ENCODE peak calls at places on chromosomes 2 and 18, in five cellular contexts. One of them, this sample, is unnamed.

GRCh38 chr2:99623613-99624012 is 133.8 kb upstream of the REV1 start:
- DNase-seq in foreskin keratinocyte: no peak
- DNase-seq in tibial nerve: no peak
- DNase-seq in CD4-positive, alpha-beta memory T cell: no peak
- DNase-seq in RWPE1: no peak
- DNase-seq in this sample: no peak

GRCh38 chr2:74439373-74440004 is 2.2 kb downstream of the RTKN start:
- DNase-seq in foreskin keratinocyte: no peak
- DNase-seq in tibial nerve: no peak
- DNase-seq in CD4-positive, alpha-beta memory T cell: no peak
- DNase-seq in RWPE1: no peak
- DNase-seq in this sample: no peak

GRCh38 chr2:104849618-104850097 is 4.3 kb upstream of the POU3F3 start:
- DNase-seq in foreskin keratinocyte: no peak
- DNase-seq in tibial nerve: no peak
- DNase-seq in CD4-positive, alpha-beta memory T cell: no peak
- DNase-seq in RWPE1: no peak
- DNase-seq in this sample: peak

GRCh38 chr18:75475228-75475627 is 47.7 kb upstream of the SMIM21 start:
- DNase-seq in foreskin keratinocyte: no peak
- DNase-seq in tibial nerve: no peak
- DNase-seq in CD4-positive, alpha-beta memory T cell: no peak
- DNase-seq in RWPE1: no peak
- DNase-seq in this sample: no peak

GRCh38 chr2:135997380-135997779 is 12.0 kb upstream of the DARS1 start:
- DNase-seq in foreskin keratinocyte: no peak
- DNase-seq in tibial nerve: no peak
- DNase-seq in CD4-positive, alpha-beta memory T cell: no peak
- DNase-seq in RWPE1: no peak
- DNase-seq in this sample: no peak

GRCh38 chr2:88658890-88659881 is 31.9 kb upstream of the EIF2AK3 start:
- DNase-seq in foreskin keratinocyte: peak
- DNase-seq in tibial nerve: peak
- DNase-seq in CD4-positive, alpha-beta memory T cell: no peak
- DNase-seq in RWPE1: peak
- DNase-seq in this sample: peak

GRCh38 chr2:170341684-170342631 is 164.0 kb downstream of the MYO3B start:
- DNase-seq in foreskin keratinocyte: no peak
- DNase-seq in tibial nerve: no peak
- DNase-seq in CD4-positive, alpha-beta memory T cell: no peak
- DNase-seq in RWPE1: no peak
- DNase-seq in this sample: no peak

GRCh38 chr18:47184419-47185050 is 8.4 kb upstream of the IER3IP1 start:
- DNase-seq in foreskin keratinocyte: peak
- DNase-seq in tibial nerve: peak
- DNase-seq in CD4-positive, alpha-beta memory T cell: no peak
- DNase-seq in RWPE1: no peak
- DNase-seq in this sample: no peak

GRCh38 chr2:82139979-82140611 is 1835.5 kb upstream of the LRRTM1 start:
- DNase-seq in foreskin keratinocyte: no peak
- DNase-seq in tibial nerve: no peak
- DNase-seq in CD4-positive, alpha-beta memory T cell: no peak
- DNase-seq in RWPE1: peak
- DNase-seq in this sample: no peak

GRCh38 chr18:72056171-72056570 is 488.0 kb downstream of the CBLN2 start:
- DNase-seq in foreskin keratinocyte: no peak
- DNase-seq in tibial nerve: no peak
- DNase-seq in CD4-positive, alpha-beta memory T cell: no peak
- DNase-seq in RWPE1: no peak
- DNase-seq in this sample: no peak

GRCh38 chr2:178796079-178796677 is 11.0 kb downstream of the TTN start:
- DNase-seq in foreskin keratinocyte: no peak
- DNase-seq in tibial nerve: no peak
- DNase-seq in CD4-positive, alpha-beta memory T cell: peak
- DNase-seq in RWPE1: peak
- DNase-seq in this sample: no peak

GRCh38 chr18:5196253-5197031 is 615 bp downstream of the AKAIN1 start:
- DNase-seq in foreskin keratinocyte: no peak
- DNase-seq in tibial nerve: no peak
- DNase-seq in CD4-positive, alpha-beta memory T cell: no peak
- DNase-seq in RWPE1: no peak
- DNase-seq in this sample: no peak

GRCh38 chr2:230905448-230906430 is 19.3 kb downstream of the GPR55 start:
- DNase-seq in foreskin keratinocyte: no peak
- DNase-seq in tibial nerve: no peak
- DNase-seq in CD4-positive, alpha-beta memory T cell: peak
- DNase-seq in RWPE1: no peak
- DNase-seq in this sample: no peak

GRCh38 chr2:43537137-43537536 is 58.7 kb downstream of the THADA start:
- DNase-seq in foreskin keratinocyte: no peak
- DNase-seq in tibial nerve: no peak
- DNase-seq in CD4-positive, alpha-beta memory T cell: peak
- DNase-seq in RWPE1: no peak
- DNase-seq in this sample: no peak

GRCh38 chr2:153770359-153770991 is 101.2 kb upstream of the GALNT13 start:
- DNase-seq in foreskin keratinocyte: no peak
- DNase-seq in tibial nerve: no peak
- DNase-seq in CD4-positive, alpha-beta memory T cell: no peak
- DNase-seq in RWPE1: no peak
- DNase-seq in this sample: no peak

GRCh38 chr2:188207554-188207953 is 84.1 kb upstream of the GULP1 start:
- DNase-seq in foreskin keratinocyte: no peak
- DNase-seq in tibial nerve: no peak
- DNase-seq in CD4-positive, alpha-beta memory T cell: no peak
- DNase-seq in RWPE1: no peak
- DNase-seq in this sample: no peak

GRCh38 chr2:65435625-65436168 is 3.3 kb upstream of the SPRED2 start:
- DNase-seq in foreskin keratinocyte: no peak
- DNase-seq in tibial nerve: peak
- DNase-seq in CD4-positive, alpha-beta memory T cell: no peak
- DNase-seq in RWPE1: peak
- DNase-seq in this sample: peak

GRCh38 chr18:812673-813404 is 797 bp upstream of the YES1 start:
- DNase-seq in foreskin keratinocyte: peak
- DNase-seq in tibial nerve: peak
- DNase-seq in CD4-positive, alpha-beta memory T cell: peak
- DNase-seq in RWPE1: peak
- DNase-seq in this sample: peak

GRCh38 chr18:43043626-43044025 is 71.9 kb downstream of the RIT2 start:
- DNase-seq in foreskin keratinocyte: no peak
- DNase-seq in tibial nerve: no peak
- DNase-seq in CD4-positive, alpha-beta memory T cell: no peak
- DNase-seq in RWPE1: no peak
- DNase-seq in this sample: no peak

GRCh38 chr2:207487650-207488315 is 42.0 kb upstream of the CREB1 start:
- DNase-seq in foreskin keratinocyte: peak
- DNase-seq in tibial nerve: no peak
- DNase-seq in CD4-positive, alpha-beta memory T cell: no peak
- DNase-seq in RWPE1: peak
- DNase-seq in this sample: no peak

GRCh38 chr2:134104754-134105153 is 149.1 kb upstream of the MGAT5 start:
- DNase-seq in foreskin keratinocyte: no peak
- DNase-seq in tibial nerve: no peak
- DNase-seq in CD4-positive, alpha-beta memory T cell: peak
- DNase-seq in RWPE1: no peak
- DNase-seq in this sample: no peak

GRCh38 chr2:204255068-204255467 is 290.2 kb upstream of the PARD3B start:
- DNase-seq in foreskin keratinocyte: no peak
- DNase-seq in tibial nerve: no peak
- DNase-seq in CD4-positive, alpha-beta memory T cell: no peak
- DNase-seq in RWPE1: no peak
- DNase-seq in this sample: no peak

GRCh38 chr18:8426401-8426800 is 182.8 kb upstream of the RAB12 start:
- DNase-seq in foreskin keratinocyte: no peak
- DNase-seq in tibial nerve: no peak
- DNase-seq in CD4-positive, alpha-beta memory T cell: no peak
- DNase-seq in RWPE1: no peak
- DNase-seq in this sample: no peak

GRCh38 chr2:30165050-30165520 is 18.3 kb downstream of the YPEL5 start:
- DNase-seq in foreskin keratinocyte: peak
- DNase-seq in tibial nerve: peak
- DNase-seq in CD4-positive, alpha-beta memory T cell: peak
- DNase-seq in RWPE1: peak
- DNase-seq in this sample: peak

GRCh38 chr2:98835831-98836385 is 100.1 kb downstream of the CRACDL start:
- DNase-seq in foreskin keratinocyte: no peak
- DNase-seq in tibial nerve: no peak
- DNase-seq in CD4-positive, alpha-beta memory T cell: peak
- DNase-seq in RWPE1: no peak
- DNase-seq in this sample: no peak

GRCh38 chr18:68494802-68495560 is 219.9 kb downstream of the TMX3 start:
- DNase-seq in foreskin keratinocyte: peak
- DNase-seq in tibial nerve: no peak
- DNase-seq in CD4-positive, alpha-beta memory T cell: no peak
- DNase-seq in RWPE1: peak
- DNase-seq in this sample: no peak

GRCh38 chr18:23059541-23060465 is 75.5 kb upstream of the CABLES1 start:
- DNase-seq in foreskin keratinocyte: no peak
- DNase-seq in tibial nerve: no peak
- DNase-seq in CD4-positive, alpha-beta memory T cell: no peak
- DNase-seq in RWPE1: no peak
- DNase-seq in this sample: no peak

GRCh38 chr2:196268538-196269338 is 97.4 kb upstream of the STK17B start:
- DNase-seq in foreskin keratinocyte: peak
- DNase-seq in tibial nerve: peak
- DNase-seq in CD4-positive, alpha-beta memory T cell: no peak
- DNase-seq in RWPE1: no peak
- DNase-seq in this sample: no peak

GRCh38 chr2:161133366-161133765 is 26.9 kb upstream of the TANK start:
- DNase-seq in foreskin keratinocyte: no peak
- DNase-seq in tibial nerve: no peak
- DNase-seq in CD4-positive, alpha-beta memory T cell: no peak
- DNase-seq in RWPE1: no peak
- DNase-seq in this sample: no peak
- H3K27ac ChIP-seq in foreskin keratinocyte: no peak
- H3K27ac ChIP-seq in tibial nerve: no peak
- H3K27ac ChIP-seq in CD4-positive, alpha-beta memory T cell: no peak
- H3K27ac ChIP-seq in RWPE1: no peak
- H3K27ac ChIP-seq in this sample: no peak

GRCh38 chr2:140308706-140309105 is 1528.5 kb upstream of the NXPH2 start:
- DNase-seq in foreskin keratinocyte: no peak
- DNase-seq in tibial nerve: no peak
- DNase-seq in CD4-positive, alpha-beta memory T cell: no peak
- DNase-seq in RWPE1: no peak
- DNase-seq in this sample: no peak

GRCh38 chr2:140311905-140312304 is 1531.7 kb upstream of the NXPH2 start:
- DNase-seq in foreskin keratinocyte: no peak
- DNase-seq in tibial nerve: no peak
- DNase-seq in CD4-positive, alpha-beta memory T cell: no peak
- DNase-seq in RWPE1: no peak
- DNase-seq in this sample: no peak

DNA sequence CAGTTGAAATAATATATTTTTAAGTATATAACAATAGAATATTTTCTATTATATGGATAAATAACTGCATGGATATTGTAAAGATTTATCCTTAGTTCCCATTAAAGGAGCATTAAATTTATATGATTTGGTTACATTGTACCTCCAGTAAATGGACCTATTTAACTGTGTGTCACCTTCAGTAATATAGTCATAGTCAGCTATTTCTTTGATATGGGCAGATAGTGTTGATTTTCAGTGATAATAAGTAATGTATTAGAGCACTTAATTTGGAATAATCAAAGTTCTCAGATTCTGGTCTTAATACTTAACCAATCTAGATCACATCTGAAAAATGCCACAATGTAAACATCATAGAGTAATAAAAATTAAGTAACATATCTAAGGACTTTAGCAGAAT is 1527.3 kb upstream of the NXPH2 start:
- DNase-seq in foreskin keratinocyte: no peak
- DNase-seq in tibial nerve: no peak
- DNase-seq in CD4-positive, alpha-beta memory T cell: no peak
- DNase-seq in RWPE1: no peak
- DNase-seq in this sample: no peak
- H3K27ac ChIP-seq in foreskin keratinocyte: no peak
- H3K27ac ChIP-seq in tibial nerve: no peak
- H3K27ac ChIP-seq in CD4-positive, alpha-beta memory T cell: no peak
- H3K27ac ChIP-seq in RWPE1: no peak
- H3K27ac ChIP-seq in this sample: no peak

DNA sequence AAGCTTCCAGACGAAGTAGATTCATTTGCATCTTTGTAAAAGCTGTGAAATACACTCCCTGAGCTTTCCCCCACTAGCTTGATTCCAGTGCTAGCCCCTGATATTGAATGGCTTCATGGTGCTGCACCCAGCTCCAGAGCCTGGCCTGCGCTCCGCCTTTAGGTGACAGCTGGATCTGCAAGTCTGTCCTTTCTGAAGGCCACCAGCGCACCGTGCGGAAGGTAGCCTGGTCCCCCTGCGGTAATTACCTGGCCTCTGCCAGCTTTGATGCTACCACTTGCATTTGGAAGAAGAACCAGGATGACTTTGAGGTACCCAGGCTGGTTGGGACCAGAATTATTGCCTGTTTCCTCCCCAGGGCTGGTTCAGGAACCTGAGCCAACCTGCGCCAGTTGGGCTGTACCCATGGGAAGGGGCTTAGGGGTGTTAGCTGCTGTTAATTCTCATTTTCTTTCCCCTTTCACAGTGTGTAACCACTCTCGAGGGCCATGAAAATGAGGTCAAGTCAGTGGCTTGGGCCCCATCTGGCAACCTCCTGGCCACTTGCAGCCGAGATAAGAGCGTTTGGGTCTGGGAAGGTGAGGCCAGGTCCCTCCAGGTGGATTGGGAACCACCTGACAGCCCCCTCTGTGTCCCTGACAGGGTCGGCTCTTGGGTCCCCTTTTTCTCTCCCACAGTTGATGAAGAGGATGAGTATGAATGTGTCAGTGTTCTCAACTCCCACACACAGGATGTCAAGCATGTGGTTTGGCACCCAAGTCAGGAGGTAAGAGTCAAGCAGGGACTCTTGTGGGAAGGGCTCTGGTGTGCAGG is 1.3 kb downstream of the CIAO1 start:
- DNase-seq in foreskin keratinocyte: no peak
- DNase-seq in tibial nerve: no peak
- DNase-seq in CD4-positive, alpha-beta memory T cell: peak
- DNase-seq in RWPE1: peak
- DNase-seq in this sample: no peak
- H3K27ac ChIP-seq in foreskin keratinocyte: no peak
- H3K27ac ChIP-seq in tibial nerve: no peak
- H3K27ac ChIP-seq in CD4-positive, alpha-beta memory T cell: peak
- H3K27ac ChIP-seq in RWPE1: peak
- H3K27ac ChIP-seq in this sample: no peak

GRCh38 chr18:25283769-25284168 is 68.2 kb downstream of the ZNF521 start:
- DNase-seq in foreskin keratinocyte: no peak
- DNase-seq in tibial nerve: no peak
- DNase-seq in CD4-positive, alpha-beta memory T cell: no peak
- DNase-seq in RWPE1: no peak
- DNase-seq in this sample: no peak

GRCh38 chr18:25281522-25281921 is 70.4 kb downstream of the ZNF521 start:
- DNase-seq in foreskin keratinocyte: no peak
- DNase-seq in tibial nerve: no peak
- DNase-seq in CD4-positive, alpha-beta memory T cell: no peak
- DNase-seq in RWPE1: no peak
- DNase-seq in this sample: no peak

GRCh38 chr18:25284278-25284677 is 67.7 kb downstream of the ZNF521 start:
- DNase-seq in foreskin keratinocyte: no peak
- DNase-seq in tibial nerve: no peak
- DNase-seq in CD4-positive, alpha-beta memory T cell: no peak
- DNase-seq in RWPE1: no peak
- DNase-seq in this sample: no peak

GRCh38 chr18:25282282-25282681 is 69.7 kb downstream of the ZNF521 start:
- DNase-seq in foreskin keratinocyte: no peak
- DNase-seq in tibial nerve: no peak
- DNase-seq in CD4-positive, alpha-beta memory T cell: no peak
- DNase-seq in RWPE1: no peak
- DNase-seq in this sample: no peak

GRCh38 chr18:25282922-25283703 is 68.9 kb downstream of the ZNF521 start:
- DNase-seq in foreskin keratinocyte: no peak
- DNase-seq in tibial nerve: no peak
- DNase-seq in CD4-positive, alpha-beta memory T cell: no peak
- DNase-seq in RWPE1: no peak
- DNase-seq in this sample: no peak
- H3K27ac ChIP-seq in foreskin keratinocyte: no peak
- H3K27ac ChIP-seq in tibial nerve: no peak
- H3K27ac ChIP-seq in CD4-positive, alpha-beta memory T cell: no peak
- H3K27ac ChIP-seq in RWPE1: no peak
- H3K27ac ChIP-seq in this sample: no peak

This sample was measured in gastrocnemius medialis.